ENCODE peak calls at places on chromosomes 7 and 10, in five cellular contexts. D is psoas muscle, P is cardiac fibroblast, I is astrocyte of the spinal cord, M is NB4. F is an unnamed sample.

GRCh38 chr10:19097151-19097550 is 48.5 kb downstream of the MALRD1 start:
- DNase-seq in I (peak), M (no peak), D (no peak), P (peak), F (no peak)

GRCh38 chr10:112838784-112839481 is 111.1 kb upstream of the TCF7L2 start:
- DNase-seq in I (no peak), P (no peak), D (no peak), M (no peak), F (no peak)

GRCh38 chr7:149817301-149817771 is 20.8 kb upstream of the ZNF862 start:
- DNase-seq in I (no peak), P (no peak), D (peak), M (no peak), F (no peak)

GRCh38 chr10:59838390-59838789 is 68.0 kb downstream of the CCDC6 start:
- DNase-seq in P (no peak), M (no peak), D (no peak), I (no peak), F (no peak)

GRCh38 chr7:20560325-20561180 is 54.9 kb upstream of the ABCB5 start:
- DNase-seq in D (no peak), P (no peak), I (no peak), M (no peak), F (no peak)

GRCh38 chr10:13776861-13777301 is 190.1 kb downstream of the PRPF18 start:
- DNase-seq in D (no peak), I (no peak), M (peak), P (peak), F (no peak)

GRCh38 chr7:27898735-27899134 is 158.8 kb downstream of the TAX1BP1 start:
- DNase-seq in D (no peak), P (no peak), M (no peak), I (no peak), F (no peak)

GRCh38 chr7:113083132-113083833 is 3.3 kb downstream of the GPR85 start:
- DNase-seq in P (no peak), D (no peak), M (no peak), I (no peak), F (no peak)

GRCh38 chr10:12533723-12534122 is 184.4 kb downstream of the CAMK1D start:
- DNase-seq in P (no peak), D (no peak), M (no peak), I (no peak), F (no peak)

GRCh38 chr7:134705716-134706115 is 59.1 kb downstream of the BPGM start:
- DNase-seq in M (no peak), I (no peak), D (no peak), P (no peak), F (no peak)

GRCh38 chr7:56062382-56062781 is 1.7 kb upstream of the SUMF2 start:
- DNase-seq in P (peak), I (peak), D (no peak), M (peak), F (no peak)

GRCh38 chr7:70940597-70940996 is 191.3 kb upstream of the GALNT17 start:
- DNase-seq in I (no peak), P (no peak), M (no peak), D (no peak), F (no peak)

GRCh38 chr7:112573302-112574039 is 92.7 kb downstream of the LSMEM1 start:
- DNase-seq in D (no peak), P (peak), I (peak), M (no peak), F (no peak)

GRCh38 chr10:3231951-3232730 is 59.6 kb upstream of the PITRM1 start:
- DNase-seq in I (peak), D (no peak), M (no peak), P (peak), F (no peak)

GRCh38 chr10:86103391-86104101 is 263.0 kb downstream of the GRID1 start:
- DNase-seq in D (no peak), P (no peak), I (no peak), M (peak), F (no peak)

GRCh38 chr7:156178857-156179256 is 366.6 kb upstream of the SHH start:
- DNase-seq in M (no peak), P (no peak), I (no peak), D (no peak), F (no peak)

GRCh38 chr10:92702301-92702916 is 12.7 kb downstream of the HHEX start:
- DNase-seq in D (no peak), M (peak), P (no peak), I (no peak), F (no peak)

GRCh38 chr7:69757990-69758430 is 159.7 kb downstream of the AUTS2 start:
- DNase-seq in P (peak), D (no peak), M (peak), I (no peak), F (peak)

GRCh38 chr10:114498413-114499111 is 94.3 kb upstream of the AFAP1L2 start:
- DNase-seq in M (peak), I (no peak), P (no peak), D (no peak), F (no peak)

GRCh38 chr7:97002555-97003261 is 2.6 kb upstream of the DLX6 start:
- DNase-seq in D (no peak), P (no peak), I (no peak), M (no peak), F (no peak)

GRCh38 chr7:130994378-130995115 is 260.5 kb upstream of the KLF14 start:
- DNase-seq in M (no peak), I (no peak), P (no peak), D (peak), F (no peak)

GRCh38 chr10:122249991-122250750 is 20.9 kb upstream of the BTBD16 start:
- DNase-seq in M (no peak), D (no peak), P (no peak), I (no peak), F (no peak)

GRCh38 chr10:88039496-88040200 is 176.2 kb downstream of the PTEN start:
- DNase-seq in D (no peak), P (peak), M (peak), I (peak), F (no peak)

GRCh38 chr10:90740265-90740664 is 117.6 kb downstream of the HTR7 start:
- DNase-seq in I (no peak), M (no peak), D (no peak), P (no peak), F (no peak)

GRCh38 chr10:13769926-13770325 is 183.2 kb downstream of the PRPF18 start:
- DNase-seq in M (peak), P (peak), D (no peak), I (no peak), F (peak)

GRCh38 chr7:24982917-24983316 is 2.9 kb upstream of the OSBPL3 start:
- DNase-seq in D (no peak), I (no peak), M (peak), P (no peak), F (no peak)
- H3K4me3 ChIP-seq in D (no peak), I (no peak), M (no peak), P (no peak), F (no peak)

GRCh38 chr7:37182011-37182478 is 266.6 kb downstream of the ELMO1 start:
- DNase-seq in M (peak), I (peak), P (peak), D (peak), F (peak)
- H3K4me3 ChIP-seq in M (no peak), I (no peak), P (no peak), D (no peak), F (no peak)

GRCh38 chr10:22649390-22649841 is 65.0 kb downstream of the PIP4K2A start:
- DNase-seq in I (no peak), D (no peak), M (no peak), P (no peak), F (no peak)
- H3K4me3 ChIP-seq in I (no peak), D (no peak), M (no peak), P (no peak), F (no peak)

GRCh38 chr7:140239653-140239935 is 62.8 kb upstream of the KDM7A start:
- DNase-seq in M (peak), D (no peak), I (no peak), P (no peak), F (no peak)

GRCh38 chr7:140237390-140237789 is 60.6 kb upstream of the KDM7A start:
- DNase-seq in D (no peak), P (no peak), M (no peak), I (no peak), F (no peak)

GRCh38 chr7:140245611-140246105 is 68.9 kb upstream of the KDM7A start:
- DNase-seq in I (no peak), D (no peak), P (no peak), M (no peak), F (no peak)

GRCh38 chr7:140238778-140239652 is 62.2 kb upstream of the KDM7A start:
- DNase-seq in I (no peak), M (no peak), D (no peak), P (no peak), F (no peak)

GRCh38 chr7:140242057-140243031 is 65.6 kb upstream of the KDM7A start:
- DNase-seq in P (no peak), M (peak), I (no peak), D (no peak), F (no peak)
- H3K4me3 ChIP-seq in P (no peak), M (no peak), I (no peak), D (no peak), F (no peak)

GRCh38 chr7:36286688-36287087 is 103.0 kb upstream of the ANLN start:
- DNase-seq in M (no peak), D (no peak), P (no peak), I (no peak), F (no peak)

GRCh38 chr7:36289833-36290661 is 99.6 kb upstream of the ANLN start:
- DNase-seq in P (no peak), D (peak), I (no peak), M (peak), F (no peak)

GRCh38 chr7:36286241-36286640 is 103.4 kb upstream of the ANLN start:
- DNase-seq in D (no peak), P (no peak), M (no peak), I (no peak), F (no peak)

GRCh38 chr7:36287371-36288241 is 102.1 kb upstream of the ANLN start:
- DNase-seq in D (peak), I (no peak), M (peak), P (no peak), F (no peak)

GRCh38 chr7:36288501-36288900 is 101.2 kb upstream of the ANLN start:
- DNase-seq in M (no peak), D (no peak), P (no peak), I (no peak), F (no peak)
- H3K4me3 ChIP-seq in M (no peak), D (no peak), P (no peak), I (no peak), F (no peak)

DNA sequence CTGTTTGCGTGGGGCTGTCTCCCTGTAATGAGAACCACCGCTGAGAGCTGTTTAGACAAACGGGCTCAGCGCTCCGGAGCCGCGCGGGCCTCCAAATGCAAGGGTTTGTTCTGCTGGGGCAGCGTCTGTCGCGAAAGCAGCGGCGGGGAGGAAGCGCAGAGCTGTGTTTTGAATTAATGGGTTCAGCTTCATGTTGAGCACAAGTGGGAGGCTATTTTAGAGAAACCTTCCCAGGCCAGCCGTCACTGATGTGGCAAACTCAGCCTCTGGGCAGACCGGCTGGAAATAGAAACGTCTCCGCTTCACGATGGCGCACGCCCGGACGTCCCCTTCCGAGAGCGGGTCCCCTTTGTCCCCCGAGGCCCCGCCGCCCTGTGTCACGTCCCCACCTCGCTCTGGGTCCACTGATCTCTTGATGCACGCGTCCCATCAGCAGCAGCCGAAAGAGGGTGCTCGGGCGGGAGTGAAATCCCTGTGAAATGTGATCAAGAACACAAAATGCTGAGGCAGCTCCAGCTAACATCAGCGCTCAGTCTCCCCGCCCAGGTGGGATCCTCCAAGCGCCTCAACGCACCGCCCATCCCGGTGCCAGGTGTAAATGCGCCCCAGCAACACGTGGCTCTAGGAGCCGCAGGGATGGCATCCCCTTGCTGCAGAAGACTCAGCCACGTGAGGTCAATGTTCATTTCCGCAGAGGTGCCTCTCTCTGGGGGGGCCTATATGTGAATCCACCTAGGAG is 44.9 kb downstream of the BAMBI start:
- DNase-seq in D (peak), I (peak), M (no peak), P (peak), F (no peak)
- H3K4me3 ChIP-seq in D (peak), I (peak), M (no peak), P (peak), F (peak)

DNA sequence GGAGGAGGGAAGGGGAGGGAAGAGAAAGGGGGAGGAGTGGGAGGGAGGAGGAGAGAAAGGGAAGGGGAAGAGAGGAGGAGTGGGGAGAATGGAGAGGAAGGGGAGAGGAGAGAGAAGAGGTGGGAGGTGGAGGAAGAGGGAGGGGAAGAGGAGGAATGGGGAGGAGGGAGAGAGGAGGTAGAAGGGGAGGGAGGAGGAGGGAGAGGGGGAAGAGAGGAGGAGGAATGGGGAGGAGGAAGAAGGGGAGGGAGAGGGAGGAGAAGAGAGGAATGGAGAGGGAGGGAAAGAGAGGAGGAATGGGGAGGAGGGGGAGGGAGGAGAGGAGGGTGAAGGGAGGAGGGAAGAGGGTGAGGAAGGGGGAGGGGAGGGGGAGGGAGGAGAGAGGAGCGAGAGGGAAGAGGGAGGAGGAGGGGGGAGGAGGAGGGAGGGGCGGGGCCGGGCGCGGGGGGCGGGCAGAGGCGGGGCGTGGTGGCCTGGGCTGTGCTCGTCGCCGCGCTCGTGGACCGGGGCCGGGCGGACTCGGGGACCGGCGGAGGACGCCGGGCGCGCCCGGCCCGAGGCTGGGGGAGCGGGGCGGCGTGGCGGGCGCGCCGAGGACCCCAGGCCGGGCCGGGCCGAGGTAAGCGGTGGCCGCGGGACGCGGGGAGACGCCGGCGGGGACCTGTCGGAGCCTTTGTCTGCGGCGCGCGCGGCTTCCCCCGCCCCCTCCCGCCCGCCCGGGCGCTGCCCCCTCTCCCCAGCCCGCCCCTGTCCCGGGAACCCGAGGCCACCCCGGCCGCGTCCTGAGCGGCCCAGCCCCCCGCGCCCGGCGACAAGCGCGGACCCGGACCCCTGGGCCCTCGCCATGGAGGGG is at the start of gene SLC29A4:
- DNase-seq in P (no peak), D (peak), M (peak), I (no peak), F (no peak)
- H3K4me3 ChIP-seq in P (peak), D (peak), M (no peak), I (peak), F (peak)